ENCODE peak calls at places on chromosomes 11 and 22, in ten cellular contexts. F, P, L, I, H, E, B, D, K and J are unnamed samples.

GRCh38 chr11:76735841-76736240 is 47.3 kb upstream of the TSKU start:
- DNase-seq in L (no peak), B (no peak), I (no peak), P (no peak), K (no peak), E (no peak), D (no peak), F (no peak), H (no peak), J (no peak)

GRCh38 chr11:122210378-122210995 is 94.5 kb upstream of the BLID start:
- DNase-seq in K (no peak), E (no peak), L (no peak), F (no peak), H (no peak), I (no peak), P (no peak), D (no peak), B (no peak), J (no peak)

GRCh38 chr11:27241316-27242122 is 121.5 kb downstream of the CCDC34 start:
- DNase-seq in D (no peak), L (peak; percentile 84), E (no peak), B (no peak), K (no peak), P (no peak), I (no peak), H (no peak), F (peak; percentile 78), J (peak; percentile 56)

GRCh38 chr11:23991140-23991539 is 505.7 kb upstream of the LUZP2 start:
- DNase-seq in K (no peak), I (no peak), D (no peak), L (no peak), F (peak; percentile 76), P (no peak), B (no peak), H (no peak), E (no peak), J (no peak)

GRCh38 chr11:19191530-19192169 is 10.1 kb downstream of the CSRP3 start:
- DNase-seq in H (no peak), K (no peak), B (peak; percentile 19), I (no peak), D (no peak), P (peak; percentile 68), E (peak; percentile 19), L (no peak), F (no peak), J (peak; percentile 9)

GRCh38 chr11:109423114-109423859 is 1.3 kb downstream of the C11orf87 start:
- DNase-seq in I (peak; percentile 52), D (no peak), H (no peak), K (no peak), L (no peak), E (peak; percentile 70), B (no peak), F (peak; percentile 5), P (no peak), J (peak; percentile 13)

GRCh38 chr22:16807109-16807508 is 18.1 kb downstream of the XKR3 start:
- DNase-seq in K (no peak), D (no peak), B (no peak), L (no peak), I (no peak), F (no peak), E (no peak), P (no peak), H (no peak), J (no peak)

GRCh38 chr11:72283947-72284346 is 40.0 kb upstream of the PHOX2A start:
- DNase-seq in B (no peak), E (no peak), H (no peak), I (no peak), P (no peak), L (no peak), K (no peak), D (no peak), F (no peak), J (no peak)

GRCh38 chr11:57842873-57843272 is 81.3 kb downstream of the CTNND1 start:
- DNase-seq in F (no peak), L (no peak), P (no peak), K (no peak), B (no peak), E (no peak), D (no peak), I (no peak), H (no peak), J (no peak)

GRCh38 chr22:35783943-35784614 is 66.4 kb downstream of the APOL5 start:
- DNase-seq in I (no peak), E (no peak), D (no peak), L (peak; percentile 89), F (no peak), H (no peak), B (no peak), P (no peak), K (no peak), J (no peak)

GRCh38 chr11:56545531-56545930 is 2.5 kb upstream of the OR5M11 start:
- DNase-seq in K (no peak), E (no peak), L (no peak), F (no peak), H (no peak), P (no peak), B (no peak), I (no peak), D (no peak), J (no peak)

GRCh38 chr11:100777118-100777517 is 90.0 kb downstream of the ARHGAP42 start:
- DNase-seq in D (no peak), L (peak; percentile 99), F (no peak), B (no peak), I (no peak), P (no peak), K (no peak), E (no peak), H (no peak), J (no peak)

GRCh38 chr11:73478737-73479347 is 102.6 kb downstream of the RELT start:
- DNase-seq in P (no peak), I (no peak), K (no peak), L (peak; percentile 74), D (no peak), B (no peak), F (peak; percentile 59), H (no peak), E (peak; percentile 45), J (peak; percentile 38)

GRCh38 chr11:67691149-67691548 is 16.7 kb upstream of the ALDH3B2 start:
- DNase-seq in D (no peak), L (peak; percentile 29), E (no peak), H (no peak), F (peak; percentile 2), B (no peak), I (no peak), K (no peak), P (no peak), J (no peak)

GRCh38 chr11:130340671-130341319 is 26.1 kb upstream of the ZBTB44 start:
- DNase-seq in H (no peak), B (no peak), K (no peak), I (no peak), D (no peak), F (no peak), L (no peak), P (no peak), E (no peak), J (no peak)
- H3K9me3 ChIP-seq in H (peaks cover 7% of the 10 kb centered on the region), B (peaks cover 13% of the 10 kb centered on the region), K (no peaks in the 10 kb centered on the region), I (no peaks in the 10 kb centered on the region), D (peaks cover 4% of the 10 kb centered on the region), F (no peaks in the 10 kb centered on the region), L (peaks cover 8% of the 10 kb centered on the region), P (no peaks in the 10 kb centered on the region), E (no peaks in the 10 kb centered on the region), J (no peaks in the 10 kb centered on the region)

GRCh38 chr11:17799147-17799546 is 64.6 kb downstream of the KCNC1 start:
- DNase-seq in B (no peak), I (no peak), K (no peak), D (no peak), P (no peak), H (no peak), E (no peak), L (no peak), F (no peak), J (no peak)

GRCh38 chr11:17796154-17796553 is 61.6 kb downstream of the KCNC1 start:
- DNase-seq in I (no peak), E (no peak), K (no peak), D (no peak), L (no peak), P (no peak), F (no peak), B (no peak), H (no peak), J (no peak)

GRCh38 chr11:17801166-17801565 is 66.6 kb downstream of the KCNC1 start:
- DNase-seq in I (no peak), K (no peak), E (no peak), P (no peak), L (no peak), H (no peak), D (no peak), B (no peak), F (no peak), J (no peak)

GRCh38 chr11:17798253-17798652 is 63.7 kb downstream of the KCNC1 start:
- DNase-seq in K (peak; percentile 35), B (peak; percentile 63), E (no peak), I (no peak), P (no peak), D (no peak), F (no peak), H (no peak), L (no peak), J (peak; percentile 16)

DNA sequence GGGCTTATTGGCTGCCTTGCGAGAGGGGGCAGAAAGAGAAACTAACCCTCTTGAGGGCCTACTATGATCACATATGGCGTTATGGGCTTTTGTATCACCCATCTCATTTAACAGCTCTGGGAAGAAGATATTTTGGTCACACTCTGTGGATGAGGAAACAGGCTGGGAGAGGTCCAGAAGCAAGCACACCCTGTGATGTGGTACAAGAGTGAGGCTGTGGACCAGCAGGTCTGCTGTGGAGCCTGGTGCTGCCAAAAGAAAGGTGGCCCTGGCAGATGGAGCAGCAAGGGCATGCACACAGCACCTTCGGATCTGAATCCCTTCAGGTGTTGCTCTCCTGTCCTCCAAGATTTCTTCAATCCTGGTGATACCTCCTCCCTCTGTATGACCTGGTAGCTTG is 64.1 kb downstream of the KCNC1 start:
- DNase-seq in H (no peak), P (no peak), K (no peak), B (no peak), E (no peak), D (no peak), L (no peak), F (no peak), I (no peak), J (no peak)
- H3K27ac ChIP-seq in H (no peak overlapping the region), P (no peak overlapping the region), K (no peak overlapping the region), B (peak overlapping the region; percentile 82), E (no peak overlapping the region), D (no peak overlapping the region), L (no peak overlapping the region), F (no peak overlapping the region), I (peak overlapping the region; percentile 48), J (no peak overlapping the region)

DNA sequence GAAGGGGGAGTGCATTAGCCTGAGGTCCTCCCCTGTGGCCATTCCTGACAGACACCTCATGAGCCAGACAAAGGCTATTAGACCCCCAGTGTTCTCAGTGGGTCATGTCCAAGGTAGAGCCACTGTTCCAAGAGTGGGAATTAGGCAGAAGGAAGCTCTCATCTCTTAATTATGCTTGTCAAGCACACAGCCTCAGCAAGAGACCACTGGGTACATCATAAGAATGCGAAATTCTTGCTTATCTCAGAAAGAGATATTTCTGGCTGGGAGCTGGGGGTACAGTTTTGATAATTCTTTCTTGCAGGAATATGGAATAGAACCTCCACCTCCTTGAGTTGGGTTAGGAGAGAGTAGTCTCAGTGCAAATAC is 1280.0 kb upstream of the CNTN5 start:
- DNase-seq in B (no peak), H (no peak), E (peak; percentile 14), D (no peak), L (no peak), F (no peak), K (no peak), I (no peak), P (no peak), J (no peak)
- H3K9me3 ChIP-seq in B (peaks cover 36% of the 10 kb centered on the region), H (peaks cover 7% of the 10 kb centered on the region), E (no peaks in the 10 kb centered on the region), D (no peaks in the 10 kb centered on the region), L (peaks cover 6% of the 10 kb centered on the region), F (no peaks in the 10 kb centered on the region), K (no peaks in the 10 kb centered on the region), I (no peaks in the 10 kb centered on the region), P (no peaks in the 10 kb centered on the region), J (no peaks in the 10 kb centered on the region)

GRCh38 chr22:31044262-31044861 is 36.8 kb upstream of the SMTN start:
- DNase-seq in D (no peak), K (no peak), P (no peak), H (no peak), L (no peak), I (peak; percentile 85), B (peak; percentile 57), F (peak; percentile 47), E (no peak), J (peak; percentile 77)
- H3K27ac ChIP-seq in D (no peak overlapping the region), K (peak overlapping the region; percentile 44), P (peak overlapping the region; percentile 27), H (no peak overlapping the region), L (no peak overlapping the region), I (peak overlapping the region; percentile 86), B (peak overlapping the region; percentile 88), F (no peak overlapping the region), E (no peak overlapping the region), J (no peak overlapping the region)